ENCODE peak calls at places on chromosome 16, in four cellular contexts. H is NCI-H460; L is stimulated activated CD4-positive, alpha-beta T cell treated with anti-CD3 and anti-CD28 coated beads, Interleukin-1b, Interleukin-23, amount 100 ng/mL, for 1 hour; G is GM12865. K is an unnamed sample.

GRCh38 chr16:24950275-24950674 is 64.9 kb downstream of the ARHGAP17 start:
- DNase-seq in H (no peak), L (no peak), G (no peak), K (no peak)

GRCh38 chr16:19804538-19805323 is 79.9 kb downstream of the GPRC5B start:
- DNase-seq in H (no peak), L (no peak), G (peak; percentile 22), K (peak; percentile 98)

GRCh38 chr16:82456683-82457082 is 170.1 kb upstream of the CDH13 start:
- DNase-seq in H (peak; percentile 64), L (no peak), G (peak; percentile 65), K (peak; percentile 41)

GRCh38 chr16:84928679-84929420 is 82.5 kb downstream of the ZDHHC7 start:
- DNase-seq in H (no peak), L (no peak), G (no peak), K (no peak)

GRCh38 chr16:25748099-25748654 is 56.4 kb downstream of the HS3ST4 start:
- DNase-seq in H (no peak), L (no peak), G (no peak), K (no peak)

GRCh38 chr16:11759163-11759834 is 16.6 kb upstream of the TXNDC11 start:
- DNase-seq in H (no peak), L (no peak), G (no peak), K (no peak)

GRCh38 chr16:28193530-28194423 is 18.0 kb downstream of the XPO6 start:
- DNase-seq in H (no peak), L (no peak), G (peak; percentile 45), K (no peak)

GRCh38 chr16:685967-686366 is 1.8 kb upstream of the JMJD8 start:
- DNase-seq in H (peak; percentile 73), L (no peak), G (no peak), K (peak; percentile 49)

GRCh38 chr16:57711331-57711730 is 16.7 kb downstream of the DRC7 start:
- DNase-seq in H (no peak), L (no peak), G (no peak), K (no peak)

GRCh38 chr16:88442811-88443576 is 10.1 kb upstream of the ZFPM1 start:
- DNase-seq in H (peak; percentile 53), L (peak; percentile 68), G (peak; percentile 79), K (peak; percentile 59)

GRCh38 chr16:75197522-75198134 is 9.3 kb downstream of the CTRB2 start:
- DNase-seq in H (no peak), L (no peak), G (no peak), K (no peak)